ENCODE peak calls at places on chromosomes 12 and 14, in five cellular contexts. One of them, this sample, is unnamed. For H3K4me1, the result is how much of the 10 kb centered on the place peaks cover.

GRCh38 chr12:58883576-58884334 is 36.5 kb downstream of the LRIG3 start:
- DNase-seq in Karpas-422: no peak
- DNase-seq in ovary: no peak
- DNase-seq in colonic mucosa: no peak
- DNase-seq in K562: no peak
- DNase-seq in this sample: no peak

GRCh38 chr12:96186902-96187301 is 7.3 kb upstream of the ELK3 start:
- DNase-seq in K562: no peak
- DNase-seq in colonic mucosa: no peak
- DNase-seq in Karpas-422: no peak
- DNase-seq in ovary: no peak
- DNase-seq in this sample: no peak

GRCh38 chr12:76123301-76124212 is 39.1 kb upstream of the NAP1L1 start:
- DNase-seq in K562: no peak
- DNase-seq in ovary: no peak
- DNase-seq in colonic mucosa: no peak
- DNase-seq in Karpas-422: no peak
- DNase-seq in this sample: no peak

GRCh38 chr12:71938728-71939385 is at the start of gene TPH2:
- DNase-seq in Karpas-422: peak
- DNase-seq in colonic mucosa: peak
- DNase-seq in K562: peak
- DNase-seq in ovary: peak
- DNase-seq in this sample: peak

GRCh38 chr14:33464563-33464962 is 486.3 kb downstream of the EGLN3 start:
- DNase-seq in ovary: no peak
- DNase-seq in K562: no peak
- DNase-seq in colonic mucosa: no peak
- DNase-seq in Karpas-422: no peak
- DNase-seq in this sample: no peak

GRCh38 chr14:20757963-20758362 is 10.2 kb upstream of the EDDM3B start:
- DNase-seq in colonic mucosa: peak
- DNase-seq in K562: peak
- DNase-seq in ovary: no peak
- DNase-seq in Karpas-422: peak
- DNase-seq in this sample: peak

GRCh38 chr14:70886421-70887206 is 20.6 kb upstream of the PCNX1 start:
- DNase-seq in ovary: no peak
- DNase-seq in Karpas-422: no peak
- DNase-seq in colonic mucosa: no peak
- DNase-seq in K562: peak
- DNase-seq in this sample: no peak

GRCh38 chr14:56241441-56241840 is 123.2 kb downstream of the PELI2 start:
- DNase-seq in colonic mucosa: no peak
- DNase-seq in ovary: no peak
- DNase-seq in K562: no peak
- DNase-seq in Karpas-422: peak
- DNase-seq in this sample: no peak

GRCh38 chr12:51326762-51327439 is 2.9 kb upstream of the BIN2 start:
- DNase-seq in colonic mucosa: no peak
- DNase-seq in K562: peak
- DNase-seq in Karpas-422: peak
- DNase-seq in ovary: no peak
- DNase-seq in this sample: peak

GRCh38 chr14:34539407-34540180 is at the start of gene EAPP:
- DNase-seq in Karpas-422: peak
- DNase-seq in colonic mucosa: peak
- DNase-seq in K562: peak
- DNase-seq in ovary: peak
- DNase-seq in this sample: peak

GRCh38 chr12:11171953-11172675 is 1.1 kb downstream of the SMIM10L1 start:
- DNase-seq in Karpas-422: no peak
- DNase-seq in ovary: no peak
- DNase-seq in colonic mucosa: no peak
- DNase-seq in K562: peak
- DNase-seq in this sample: no peak

GRCh38 chr12:57810450-57810849 is 8.1 kb downstream of the AVIL start:
- DNase-seq in K562: peak
- DNase-seq in ovary: no peak
- DNase-seq in colonic mucosa: no peak
- DNase-seq in Karpas-422: no peak
- DNase-seq in this sample: no peak

GRCh38 chr14:91869556-91869955 is 2.2 kb upstream of the TC2N start:
- DNase-seq in ovary: no peak
- DNase-seq in K562: no peak
- DNase-seq in colonic mucosa: no peak
- DNase-seq in Karpas-422: no peak
- DNase-seq in this sample: no peak

GRCh38 chr14:54690887-54691286 is 124.0 kb downstream of the SAMD4A start:
- DNase-seq in colonic mucosa: no peak
- DNase-seq in K562: no peak
- DNase-seq in Karpas-422: no peak
- DNase-seq in ovary: no peak
- DNase-seq in this sample: no peak

GRCh38 chr12:124603910-124604775 is 36.7 kb upstream of the NCOR2 start:
- DNase-seq in ovary: no peak
- DNase-seq in K562: no peak
- DNase-seq in colonic mucosa: peak
- DNase-seq in Karpas-422: no peak
- DNase-seq in this sample: no peak

GRCh38 chr12:108858399-108859074 is 1.2 kb upstream of the SSH1 start:
- DNase-seq in Karpas-422: peak
- DNase-seq in ovary: peak
- DNase-seq in colonic mucosa: peak
- DNase-seq in K562: no peak
- DNase-seq in this sample: no peak

GRCh38 chr12:89333564-89334252 is 18.6 kb downstream of the DUSP6 start:
- DNase-seq in K562: peak
- DNase-seq in ovary: no peak
- DNase-seq in Karpas-422: no peak
- DNase-seq in colonic mucosa: peak
- DNase-seq in this sample: peak

GRCh38 chr14:35051796-35052195 is 5.7 kb downstream of the FAM177A1 start:
- DNase-seq in colonic mucosa: no peak
- DNase-seq in ovary: no peak
- DNase-seq in K562: no peak
- DNase-seq in Karpas-422: no peak
- DNase-seq in this sample: no peak

GRCh38 chr12:125065021-125065752 is at the start of gene AACS:
- DNase-seq in ovary: peak
- DNase-seq in colonic mucosa: peak
- DNase-seq in K562: peak
- DNase-seq in Karpas-422: peak
- DNase-seq in this sample: peak

GRCh38 chr12:32611986-32612385 is 67.1 kb upstream of the DNM1L start:
- DNase-seq in ovary: no peak
- DNase-seq in Karpas-422: no peak
- DNase-seq in colonic mucosa: no peak
- DNase-seq in K562: no peak
- DNase-seq in this sample: no peak
- H3K27ac ChIP-seq in ovary: no peak
- H3K27ac ChIP-seq in Karpas-422: no peak
- H3K27ac ChIP-seq in colonic mucosa: no peak
- H3K27ac ChIP-seq in K562: no peak
- H3K27ac ChIP-seq in this sample: no peak

GRCh38 chr14:50541159-50541567 is 8.8 kb upstream of the MAP4K5 start:
- DNase-seq in colonic mucosa: no peak
- DNase-seq in ovary: no peak
- DNase-seq in Karpas-422: no peak
- DNase-seq in K562: no peak
- DNase-seq in this sample: no peak
- H3K4me3 ChIP-seq in colonic mucosa: no peak
- H3K4me3 ChIP-seq in ovary: no peak
- H3K4me3 ChIP-seq in Karpas-422: no peak
- H3K4me3 ChIP-seq in K562: no peak
- H3K4me3 ChIP-seq in this sample: no peak

GRCh38 chr14:78259831-78260230 is 89.7 kb downstream of the NRXN3 start:
- DNase-seq in colonic mucosa: no peak
- DNase-seq in ovary: no peak
- DNase-seq in K562: no peak
- DNase-seq in Karpas-422: no peak
- DNase-seq in this sample: no peak
- H3K4me1 ChIP-seq in colonic mucosa: under half
- H3K4me1 ChIP-seq in ovary: under half
- H3K4me1 ChIP-seq in K562: under half
- H3K4me1 ChIP-seq in Karpas-422: under half
- H3K4me1 ChIP-seq in this sample: under half

DNA sequence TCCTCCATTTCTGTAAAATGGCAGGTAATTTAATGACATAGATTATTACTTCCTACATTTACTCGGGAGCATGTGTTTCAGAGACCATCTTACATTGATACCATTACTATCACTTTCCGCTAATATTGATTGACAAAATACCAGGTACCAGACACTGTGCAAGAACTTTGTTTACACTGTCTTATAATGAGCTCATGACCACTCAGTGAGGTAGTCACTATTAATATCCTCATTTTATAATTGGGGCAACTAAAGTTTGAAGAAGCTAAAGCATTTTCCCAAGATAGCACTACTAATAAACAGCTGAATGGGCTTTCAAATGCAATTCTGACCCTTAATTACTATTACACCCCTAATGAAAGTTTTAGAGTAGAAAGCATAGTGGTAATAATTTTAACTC is 734.8 kb downstream of the DIO2 start:
- DNase-seq in Karpas-422: no peak
- DNase-seq in ovary: no peak
- DNase-seq in K562: no peak
- DNase-seq in colonic mucosa: no peak
- DNase-seq in this sample: no peak
- H3K27ac ChIP-seq in Karpas-422: no peak
- H3K27ac ChIP-seq in ovary: no peak
- H3K27ac ChIP-seq in K562: no peak
- H3K27ac ChIP-seq in colonic mucosa: no peak
- H3K27ac ChIP-seq in this sample: no peak

GRCh38 chr12:19546611-19547162 is 107.4 kb downstream of the AEBP2 start:
- DNase-seq in ovary: no peak
- DNase-seq in Karpas-422: no peak
- DNase-seq in colonic mucosa: no peak
- DNase-seq in K562: no peak
- DNase-seq in this sample: no peak
- H3K4me3 ChIP-seq in ovary: no peak
- H3K4me3 ChIP-seq in Karpas-422: no peak
- H3K4me3 ChIP-seq in colonic mucosa: no peak
- H3K4me3 ChIP-seq in K562: no peak
- H3K4me3 ChIP-seq in this sample: peak

DNA sequence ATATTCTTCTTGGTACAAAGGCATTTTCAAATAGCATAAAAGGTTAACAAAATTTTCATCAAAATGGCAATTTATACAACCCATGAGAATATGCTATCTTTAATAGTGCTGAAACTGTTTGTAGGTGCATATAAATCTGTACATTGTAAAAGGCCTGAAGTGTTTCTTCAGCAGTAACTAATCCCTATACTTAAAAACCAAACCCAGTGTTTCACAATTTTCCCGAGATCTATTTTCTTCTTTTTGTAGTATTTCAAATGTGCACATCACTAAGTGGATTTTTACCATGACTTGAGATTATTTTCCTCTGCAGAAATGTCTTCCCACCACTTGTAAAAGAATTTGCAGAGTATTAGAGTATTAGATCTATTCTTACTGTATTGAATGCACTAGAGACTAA is 76.5 kb downstream of the FERMT2 start:
- DNase-seq in Karpas-422: no peak
- DNase-seq in ovary: no peak
- DNase-seq in colonic mucosa: no peak
- DNase-seq in K562: no peak
- DNase-seq in this sample: no peak
- H3K4me1 ChIP-seq in Karpas-422: under half
- H3K4me1 ChIP-seq in ovary: under half
- H3K4me1 ChIP-seq in colonic mucosa: under half
- H3K4me1 ChIP-seq in K562: under half
- H3K4me1 ChIP-seq in this sample: under half

DNA sequence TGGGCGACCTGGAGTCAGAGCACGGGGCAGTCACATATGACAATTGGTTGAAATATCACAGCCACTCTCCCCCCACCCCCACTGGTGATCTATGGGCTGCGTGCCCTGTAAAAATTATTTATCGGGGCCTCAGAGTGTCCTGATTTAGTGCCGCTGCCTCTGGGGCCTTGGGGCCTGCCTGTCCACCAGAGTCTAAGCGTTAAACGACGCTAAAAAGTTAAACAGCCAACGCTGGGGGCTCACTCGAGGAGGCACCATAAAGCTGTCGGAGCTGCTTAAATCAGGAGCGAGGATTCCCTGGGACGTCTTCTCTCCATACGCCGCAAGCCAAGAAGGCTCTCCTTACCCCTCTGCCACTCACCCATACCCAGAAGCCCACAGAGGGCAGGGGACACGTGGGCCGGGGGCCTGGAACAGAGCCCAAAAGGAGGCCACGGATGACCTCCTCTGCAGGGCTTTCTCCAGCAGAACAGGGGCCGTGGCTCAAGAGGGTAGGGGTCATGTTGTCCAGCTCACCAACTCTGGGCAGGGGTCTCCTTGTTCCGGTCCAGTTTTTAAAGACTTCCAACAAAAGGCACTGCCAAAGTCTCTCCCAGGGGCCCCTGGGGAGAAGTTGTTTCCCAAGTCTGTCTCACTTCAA is 42.2 kb downstream of the SMUG1 start:
- DNase-seq in Karpas-422: no peak
- DNase-seq in ovary: no peak
- DNase-seq in colonic mucosa: no peak
- DNase-seq in K562: no peak
- DNase-seq in this sample: no peak
- H3K27ac ChIP-seq in Karpas-422: no peak
- H3K27ac ChIP-seq in ovary: no peak
- H3K27ac ChIP-seq in colonic mucosa: no peak
- H3K27ac ChIP-seq in K562: no peak
- H3K27ac ChIP-seq in this sample: no peak

This sample was measured in lower lobe of right lung.